ENCODE peak calls at places on chromosomes 4 and X, in seven cellular contexts. S is lower leg skin; N is hepatocyte; B is CD8-positive, alpha-beta T cell; V is neural progenitor cell; W is HepG2; O is CD4-positive, alpha-beta T cell. A is an unnamed sample.

GRCh38 chr4:125961626-125962025 is 646.9 kb downstream of the FAT4 start:
- DNase-seq in B (no peak), V (no peak), W (no peak), O (no peak), S (no peak), N (no peak), A (no peak)

GRCh38 chrX:119477812-119478232 is 9.6 kb downstream of the SLC25A5 start:
- DNase-seq in S (no peak), N (peak), V (no peak), O (no peak), W (peak), B (no peak), A (no peak)

GRCh38 chr4:152246659-152247058 is 289.2 kb downstream of the FBXW7 start:
- DNase-seq in W (no peak), B (peak), V (no peak), S (no peak), N (no peak), O (peak), A (no peak)

GRCh38 chr4:89134775-89135319 is 23.5 kb downstream of the TIGD2 start:
- DNase-seq in N (peak), S (no peak), O (no peak), W (no peak), B (no peak), V (no peak), A (no peak)

GRCh38 chrX:41473936-41474725 is 27.0 kb downstream of the NYX start:
- DNase-seq in W (no peak), O (no peak), N (no peak), S (no peak), B (no peak), V (no peak), A (no peak)

GRCh38 chr4:79923290-79923689 is 149.7 kb downstream of the ANTXR2 start:
- DNase-seq in W (no peak), N (no peak), B (no peak), O (no peak), V (no peak), S (no peak), A (no peak)

GRCh38 chrX:132612990-132613564 is 124.2 kb upstream of the MBNL3 start:
- DNase-seq in O (peak), N (peak), S (no peak), B (peak), V (peak), W (no peak), A (no peak)

GRCh38 chr4:39970559-39971270 is 7.0 kb downstream of the PDS5A start:
- DNase-seq in N (no peak), V (peak), B (no peak), O (no peak), S (no peak), W (peak), A (no peak)

GRCh38 chr4:66564901-66565648 is 894.8 kb upstream of the EPHA5 start:
- DNase-seq in O (no peak), V (no peak), N (peak), W (no peak), S (no peak), B (no peak), A (peak)

GRCh38 chr4:26298198-26298950 is 22.4 kb upstream of the RBPJ start:
- DNase-seq in N (no peak), V (peak), O (no peak), S (no peak), B (no peak), W (no peak), A (no peak)

GRCh38 chr4:187883836-187884235 is 111.7 kb upstream of the ZFP42 start:
- DNase-seq in W (no peak), N (no peak), V (no peak), S (no peak), O (no peak), B (no peak), A (no peak)

GRCh38 chr4:44583393-44583792 is 68.0 kb downstream of the YIPF7 start:
- DNase-seq in B (no peak), S (no peak), O (no peak), V (peak), W (no peak), N (no peak), A (no peak)
- TF ChIP-seq CTCF in B (no peak), S (no peak), O (no peak), V (peak), W (no peak), N (no peak), A (no peak)

GRCh38 chr4:184288451-184289178 is 70.9 kb upstream of the ENPP6 start:
- DNase-seq in N (no peak), W (no peak), V (no peak), B (no peak), O (no peak), S (no peak), A (no peak)
- TF ChIP-seq CTCF in N (no peak), W (peak), V (no peak), B (no peak), O (no peak), S (no peak), A (no peak)

GRCh38 chrX:85611926-85612325 is 232.5 kb upstream of the POF1B start:
- DNase-seq in V (no peak), B (no peak), S (no peak), W (no peak), N (no peak), O (no peak), A (no peak)
- TF ChIP-seq CTCF in V (peak), B (no peak), S (no peak), W (peak), N (peak), O (no peak), A (peak)

GRCh38 chr4:111475001-111475400 is 670.3 kb upstream of the FAM241A start:
- DNase-seq in S (no peak), O (no peak), N (peak), W (peak), B (no peak), V (peak), A (no peak)
- TF ChIP-seq CTCF in S (no peak), O (no peak), N (peak), W (peak), B (no peak), V (peak), A (peak)

GRCh38 chrX:56787734-56788152 is 58.7 kb downstream of the NBDY start:
- DNase-seq in S (no peak), B (no peak), O (no peak), N (no peak), W (no peak), V (peak), A (no peak)

GRCh38 chrX:56789518-56790070 is 60.6 kb downstream of the NBDY start:
- DNase-seq in V (peak), W (no peak), N (no peak), B (peak), S (no peak), O (no peak), A (no peak)

GRCh38 chrX:56786889-56787733 is 58.1 kb downstream of the NBDY start:
- DNase-seq in S (no peak), W (no peak), V (no peak), B (no peak), N (no peak), O (no peak), A (no peak)

GRCh38 chrX:56788229-56788628 is 59.2 kb downstream of the NBDY start:
- DNase-seq in N (no peak), V (no peak), O (no peak), W (no peak), B (no peak), S (no peak), A (no peak)

GRCh38 chrX:56788717-56789122 is 59.7 kb downstream of the NBDY start:
- DNase-seq in B (peak), V (no peak), S (no peak), W (peak), N (no peak), O (no peak), A (no peak)
- TF ChIP-seq CTCF in B (no peak), V (no peak), S (no peak), W (peak), N (no peak), O (peak), A (no peak)

A was measured in osteocyte.